ENCODE peak calls at places on chromosome 7, in six cellular contexts. K is MM.1S; D is lower lobe of right lung; O is A549; F is HepG2; C is CD8-positive, alpha-beta T cell. J is an unnamed sample.

GRCh38 chr7:46834921-46835320 is 747.0 kb downstream of the TNS3 start:
- DNase-seq in K (no peak), D (no peak), O (no peak), F (no peak), C (no peak), J (no peak)

GRCh38 chr7:127393370-127394058 is 1.0 kb upstream of the ZNF800 start:
- DNase-seq in K (no peak), D (peak; percentile 46), O (no peak), F (no peak), C (no peak), J (peak; percentile 6)

GRCh38 chr7:139340808-139341057 is 404 bp upstream of the FMC1 start:
- DNase-seq in K (no peak), D (peak; percentile 86), O (no peak), F (no peak), C (peak; percentile 91), J (no peak)

GRCh38 chr7:51467384-51468017 is 150.9 kb upstream of the COBL start:
- DNase-seq in K (peak; percentile 10), D (no peak), O (no peak), F (no peak), C (peak; percentile 59), J (no peak)

GRCh38 chr7:154789404-154789803 is 213.5 kb downstream of the PAXIP1 start:
- DNase-seq in K (no peak), D (no peak), O (peak; percentile 24), F (peak; percentile 30), C (no peak), J (no peak)

GRCh38 chr7:128268233-128268632 is 27.2 kb downstream of the LEP start:
- DNase-seq in K (no peak), D (no peak), O (no peak), F (no peak), C (no peak), J (no peak)

GRCh38 chr7:117019786-117020604 is 66.7 kb downstream of the ST7 start:
- DNase-seq in K (no peak), D (peak; percentile 50), O (peak; percentile 70), F (no peak), C (no peak), J (peak; percentile 61)

GRCh38 chr7:66707825-66708224 is 32.7 kb upstream of the RABGEF1 start:
- DNase-seq in K (no peak), D (no peak), O (no peak), F (no peak), C (no peak), J (no peak)

GRCh38 chr7:12963435-12963834 is 276.0 kb downstream of the ARL4A start:
- DNase-seq in K (no peak), D (no peak), O (no peak), F (no peak), C (no peak), J (no peak)

GRCh38 chr7:127153315-127153714 is 99.4 kb downstream of the GRM8 start:
- DNase-seq in K (no peak), D (no peak), O (no peak), F (no peak), C (no peak), J (no peak)

GRCh38 chr7:3027455-3027854 is 16.2 kb downstream of the CARD11 start:
- DNase-seq in K (no peak), D (no peak), O (no peak), F (no peak), C (no peak), J (no peak)

GRCh38 chr7:149477494-149478443 is 16.9 kb upstream of the ZNF777 start:
- DNase-seq in K (no peak), D (no peak), O (no peak), F (no peak), C (no peak), J (no peak)

GRCh38 chr7:155299539-155300202 is 2.0 kb downstream of the INSIG1 start:
- DNase-seq in K (peak; percentile 50), D (no peak), O (no peak), F (no peak), C (peak; percentile 55), J (peak; percentile 42)

GRCh38 chr7:87210506-87210905 is 9.0 kb downstream of the TMEM243 start:
- DNase-seq in K (no peak), D (no peak), O (no peak), F (no peak), C (no peak), J (no peak)

GRCh38 chr7:40808409-40808942 is 673.7 kb downstream of the SUGCT start:
- DNase-seq in K (no peak), D (no peak), O (peak; percentile 5), F (no peak), C (no peak), J (no peak)

GRCh38 chr7:101400751-101401150 is 38.1 kb downstream of the COL26A1 start:
- DNase-seq in K (no peak), D (no peak), O (no peak), F (no peak), C (no peak), J (no peak)
- H3K4me1 ChIP-seq in K (no peaks in the 10 kb centered on the region), D (no peaks in the 10 kb centered on the region), O (peaks cover 18% of the 10 kb centered on the region), F (peaks cover 39% of the 10 kb centered on the region), C (no peaks in the 10 kb centered on the region), J (no peaks in the 10 kb centered on the region)

GRCh38 chr7:45180084-45180986 is 22.7 kb downstream of the RAMP3 start:
- DNase-seq in K (no peak), D (peak; percentile 36), O (no peak), F (no peak), C (no peak), J (no peak)

GRCh38 chr7:45176886-45177731 is 19.5 kb downstream of the RAMP3 start:
- DNase-seq in K (no peak), D (peak; percentile 27), O (no peak), F (no peak), C (no peak), J (no peak)

GRCh38 chr7:45179666-45180065 is 22.1 kb downstream of the RAMP3 start:
- DNase-seq in K (no peak), D (peak; percentile 5), O (no peak), F (no peak), C (no peak), J (no peak)

GRCh38 chr7:45177801-45178200 is 20.2 kb downstream of the RAMP3 start:
- DNase-seq in K (no peak), D (peak; percentile 37), O (no peak), F (no peak), C (no peak), J (no peak)

DNA sequence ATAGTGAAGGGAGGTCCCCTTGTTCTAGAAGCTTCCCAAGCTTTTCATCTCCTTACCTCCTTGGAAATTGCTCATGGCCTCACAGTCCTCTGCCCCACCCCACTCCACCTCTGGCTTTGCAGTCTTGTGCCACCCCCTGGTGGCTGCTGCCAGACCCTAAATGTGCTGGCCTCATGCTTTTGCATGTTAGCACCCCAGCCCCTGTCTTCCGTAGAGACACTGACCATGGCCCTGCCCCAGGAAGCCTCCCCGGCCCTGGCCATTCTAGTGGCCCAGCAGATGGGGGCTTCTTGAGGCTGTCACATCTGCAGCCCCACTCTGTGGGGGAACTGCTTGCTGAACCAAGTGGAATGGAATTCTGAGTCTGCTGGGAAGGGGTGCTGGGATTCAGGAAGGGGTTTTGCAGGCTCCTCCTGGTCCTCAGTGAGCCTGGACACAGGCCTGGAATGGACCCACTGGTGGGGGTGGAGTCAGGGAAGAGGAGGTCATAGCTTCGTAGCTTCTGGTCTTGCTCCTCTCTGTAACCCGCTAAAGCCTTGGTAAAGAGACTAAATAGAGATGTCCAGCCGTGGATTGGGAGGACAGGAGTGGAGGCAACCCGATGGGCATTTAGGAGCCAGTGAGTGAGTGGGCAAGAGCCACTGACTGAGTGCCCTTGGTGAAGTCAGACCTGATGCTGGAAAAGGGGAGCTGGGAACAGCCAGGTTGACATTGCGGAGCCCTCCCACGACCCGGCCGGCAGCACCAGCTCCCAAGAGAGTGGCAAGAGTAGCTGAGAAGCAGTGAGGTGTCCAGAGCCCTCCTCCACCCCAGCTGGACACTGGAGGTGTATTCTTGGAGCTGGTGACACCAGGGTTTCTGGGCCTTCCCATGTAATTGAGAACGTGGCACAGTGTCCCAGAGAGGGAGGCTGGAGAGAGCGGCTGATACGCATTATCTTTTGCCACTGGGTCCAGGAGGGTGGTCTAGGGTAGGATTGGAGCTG is 20.9 kb downstream of the RAMP3 start:
- DNase-seq in K (peak; percentile 19), D (peak; percentile 25), O (peak; percentile 25), F (peak; percentile 4), C (no peak), J (no peak)
- TF ChIP-seq CTCF in K (peak; percentile 37), D (no peak), O (no peak), F (peak; percentile 44), C (no peak), J (no peak)

DNA sequence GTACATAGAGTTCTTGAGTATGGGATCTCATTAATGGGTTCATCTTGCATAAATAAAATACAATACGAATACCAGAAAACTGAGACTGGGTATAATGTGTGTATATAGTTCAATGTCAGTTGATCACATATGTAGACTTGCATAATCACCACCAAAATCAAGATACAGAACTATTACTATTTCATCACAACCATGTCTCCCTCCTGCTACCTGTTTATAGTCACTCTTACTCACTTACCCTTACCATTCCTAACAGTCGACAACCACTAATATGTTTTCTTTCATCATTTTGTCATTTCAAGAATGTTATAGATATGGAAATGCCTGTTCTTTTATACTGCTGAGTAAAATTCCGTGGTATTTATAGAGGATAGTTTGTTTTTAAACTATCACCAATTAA is 416.1 kb upstream of the CNTNAP2 start:
- DNase-seq in K (no peak), D (no peak), O (no peak), F (no peak), C (no peak), J (no peak)
- H3K4me1 ChIP-seq in K (no peaks in the 10 kb centered on the region), D (no peaks in the 10 kb centered on the region), O (no peaks in the 10 kb centered on the region), F (no peaks in the 10 kb centered on the region), C (no peaks in the 10 kb centered on the region), J (no peaks in the 10 kb centered on the region)

DNA sequence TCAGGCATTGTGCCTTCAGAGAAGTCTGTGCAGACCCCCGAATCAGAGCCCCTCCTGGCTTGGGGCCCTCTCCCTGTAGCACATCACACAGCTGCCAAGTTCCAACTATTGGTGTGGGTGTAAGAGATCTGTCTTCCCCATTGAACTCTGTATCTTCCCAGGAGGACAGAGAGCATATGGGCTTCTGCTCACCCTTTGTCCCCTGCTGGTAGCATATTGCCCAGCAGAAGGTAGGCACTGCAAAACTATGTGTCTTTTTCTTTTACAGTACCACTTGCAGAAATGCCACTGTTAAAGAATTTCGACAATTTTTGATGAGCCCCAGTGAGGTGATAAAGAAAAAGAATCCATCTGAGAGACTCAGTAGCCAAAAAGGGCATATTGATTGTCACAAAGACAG is 59.6 kb downstream of the NPY start:
- DNase-seq in K (no peak), D (no peak), O (no peak), F (no peak), C (no peak), J (no peak)
- TF ChIP-seq CTCF in K (no peak), D (no peak), O (no peak), F (no peak), C (no peak), J (no peak)

DNA sequence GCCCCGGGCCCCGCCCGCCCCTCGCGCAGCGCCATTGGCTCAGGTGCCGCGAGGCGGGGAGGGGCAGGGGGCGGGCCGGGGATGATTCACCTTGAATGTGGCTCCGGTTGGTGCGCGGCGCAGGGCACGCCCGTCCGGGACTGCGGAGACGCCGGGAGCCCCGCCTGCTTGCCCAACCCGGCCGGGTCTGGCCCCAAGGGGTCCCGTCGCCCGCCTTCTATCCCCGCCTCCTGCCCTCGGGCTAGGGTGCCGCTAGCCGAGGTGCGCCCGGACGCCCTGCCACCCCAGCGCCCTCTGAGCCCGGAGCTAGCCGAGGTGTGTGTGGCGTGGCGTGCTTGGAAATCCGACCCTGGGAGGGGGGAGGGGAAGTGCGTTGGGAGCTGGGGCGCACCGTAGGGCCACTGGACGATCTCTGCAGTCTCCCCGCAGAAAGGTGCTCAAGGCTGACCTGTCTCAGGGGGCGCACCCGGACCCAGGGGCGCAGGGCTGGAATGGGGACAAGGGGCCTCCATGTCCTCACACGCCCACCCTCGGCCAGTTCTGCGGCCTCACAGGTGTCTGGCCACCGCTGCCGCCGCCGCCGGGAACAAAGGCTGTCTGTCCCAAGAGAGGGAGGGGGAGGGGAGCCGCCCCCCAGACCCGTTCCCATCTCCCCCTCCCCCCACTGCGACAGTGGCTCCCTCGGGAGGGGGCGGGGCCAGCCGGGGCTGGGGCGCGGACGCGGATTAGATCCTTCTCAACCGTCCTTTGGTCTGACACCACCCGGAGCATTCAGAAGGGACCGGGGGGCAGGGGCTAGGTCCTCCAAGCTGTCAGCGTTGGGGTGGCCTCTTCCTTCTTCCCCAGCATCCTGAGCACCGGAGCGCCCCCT is 169.0 kb downstream of the NRF1 start:
- DNase-seq in K (peak; percentile 96), D (peak; percentile 92), O (peak; percentile 90), F (peak; percentile 72), C (peak; percentile 76), J (peak; percentile 92)
- H3K4me1 ChIP-seq in K (peaks cover 25% of the 10 kb centered on the region), D (peaks cover 70% of the 10 kb centered on the region), O (peaks cover 12% of the 10 kb centered on the region), F (peaks cover 17% of the 10 kb centered on the region), C (peaks cover 58% of the 10 kb centered on the region), J (peaks cover 16% of the 10 kb centered on the region)

J was measured in prostate gland.